ENCODE peak calls at places on chromosomes 4 and X, in six cellular contexts. X is HepG2, U is H1, N is K562, P is GM12891, I is GM12878. W is an unnamed sample.

GRCh38 chrX:149004936-149005335 is 500.2 kb downstream of the IDS start:
- DNase-seq in X (no peak), U (no peak), N (no peak), P (no peak), I (no peak), W (no peak)

GRCh38 chr4:185787926-185788679 is 23.9 kb downstream of the SORBS2 start:
- DNase-seq in X (no peak), U (no peak), N (no peak), P (no peak), I (no peak), W (no peak)

GRCh38 chrX:101803451-101803850 is 128.4 kb downstream of the ZMAT1 start:
- DNase-seq in X (no peak), U (no peak), N (no peak), P (no peak), I (no peak), W (no peak)

GRCh38 chr4:80335554-80336358 is at the start of gene CFAP299:
- DNase-seq in X (peak; percentile 79), U (peak; percentile 68), N (peak; percentile 86), P (peak; percentile 61), I (peak; percentile 44), W (peak; percentile 28)

GRCh38 chrX:115713465-115713864 is 152.5 kb downstream of the PLS3 start:
- DNase-seq in X (no peak), U (no peak), N (no peak), P (no peak), I (no peak), W (no peak)

GRCh38 chr4:5747746-5748365 is 36.9 kb downstream of the EVC start:
- DNase-seq in X (no peak), U (no peak), N (no peak), P (no peak), I (no peak), W (no peak)

GRCh38 chr4:69057620-69058409 is 38.5 kb upstream of the UGT2B7 start:
- DNase-seq in X (peak; percentile 93), U (no peak), N (no peak), P (no peak), I (no peak), W (no peak)

GRCh38 chr4:48954314-48954713 is 31.8 kb upstream of the CWH43 start:
- DNase-seq in X (no peak), U (no peak), N (no peak), P (no peak), I (no peak), W (no peak)

GRCh38 chr4:8117278-8117682 is 41.3 kb downstream of the ABLIM2 start:
- DNase-seq in X (peak; percentile 12), U (peak; percentile 38), N (peak; percentile 93), P (peak; percentile 55), I (peak; percentile 4), W (no peak)

GRCh38 chr4:8696369-8697127 is 104.0 kb downstream of the CPZ start:
- DNase-seq in X (no peak), U (no peak), N (no peak), P (no peak), I (no peak), W (no peak)

GRCh38 chrX:47571215-47571614 is 10.2 kb downstream of the ARAF start:
- DNase-seq in X (no peak), U (no peak), N (no peak), P (no peak), I (no peak), W (no peak)

GRCh38 chr4:11418610-11419009 is 10.1 kb downstream of the HS3ST1 start:
- DNase-seq in X (no peak), U (no peak), N (no peak), P (no peak), I (no peak), W (no peak)

GRCh38 chrX:87975365-87975764 is 457.8 kb downstream of the KLHL4 start:
- DNase-seq in X (no peak), U (no peak), N (no peak), P (no peak), I (no peak), W (no peak)

DNA sequence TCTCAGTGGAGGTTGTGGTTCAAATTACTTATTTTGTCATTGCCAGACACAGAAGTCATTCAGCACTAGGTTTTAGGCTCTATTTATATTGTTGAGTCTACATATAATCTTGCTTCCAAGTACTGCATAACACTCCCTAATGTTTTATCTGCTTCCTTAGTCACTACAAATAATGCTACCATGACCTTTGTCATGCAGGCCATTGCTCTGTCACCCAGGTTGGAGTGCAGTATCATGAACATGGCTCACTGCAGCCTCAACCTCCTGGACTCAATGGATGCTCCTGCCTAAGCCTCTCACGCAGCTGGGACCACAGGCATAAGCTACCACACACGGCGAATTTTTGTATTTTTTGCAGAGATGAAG is 23.5 kb upstream of the PDZD4 start:
- DNase-seq in X (no peak), U (no peak), N (no peak), P (no peak), I (no peak), W (no peak)
- TF ChIP-seq TAF1 in X (no peak), U (no peak), N (no peak), P (no peak), I (no peak), W (no peak)

GRCh38 chrX:45767021-45767491 is 566.4 kb upstream of the DIPK2B start:
- DNase-seq in X (no peak), U (no peak), N (no peak), P (no peak), I (no peak), W (no peak)
- TF ChIP-seq POLR2A in X (no peak), U (no peak), N (no peak), P (no peak), I (no peak), W (no peak)

GRCh38 chrX:133969191-133969590 is 16.2 kb downstream of the GPC3 start:
- DNase-seq in X (no peak), U (no peak), N (no peak), P (no peak), I (no peak), W (no peak)
- TF ChIP-seq POLR2AphosphoS5 in X (no peak), U (no peak), N (no peak), P (no peak), I (no peak), W (no peak)

DNA sequence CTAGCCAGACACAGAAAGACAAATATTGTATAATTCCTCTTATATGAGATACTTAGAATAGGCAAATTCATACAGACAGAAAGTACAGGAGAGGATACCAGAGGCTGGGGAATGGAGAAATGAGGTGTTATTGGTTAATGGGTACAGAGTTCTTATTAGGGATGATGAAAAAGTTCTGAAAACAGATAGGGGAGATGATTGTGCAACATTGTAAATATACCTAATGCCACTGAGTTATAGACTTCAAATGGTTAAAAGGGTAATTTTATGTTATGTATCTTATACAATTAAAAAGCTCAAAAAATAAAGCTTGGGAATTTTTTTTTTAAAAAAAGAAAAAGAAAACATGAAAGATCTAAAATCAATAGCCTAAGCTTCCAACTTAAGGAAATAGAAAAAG is 98.8 kb upstream of the TECRL start:
- DNase-seq in X (no peak), U (no peak), N (no peak), P (no peak), I (no peak), W (no peak)
- TF ChIP-seq TAF1 in X (no peak), U (no peak), N (no peak), P (no peak), I (no peak), W (no peak)

GRCh38 chr4:164169591-164169990 is 584.3 kb upstream of the SMIM31 start:
- DNase-seq in X (no peak), U (no peak), N (no peak), P (no peak), I (no peak), W (no peak)
- TF ChIP-seq POLR2A in X (no peak), U (no peak), N (no peak), P (no peak), I (no peak), W (no peak)

DNA sequence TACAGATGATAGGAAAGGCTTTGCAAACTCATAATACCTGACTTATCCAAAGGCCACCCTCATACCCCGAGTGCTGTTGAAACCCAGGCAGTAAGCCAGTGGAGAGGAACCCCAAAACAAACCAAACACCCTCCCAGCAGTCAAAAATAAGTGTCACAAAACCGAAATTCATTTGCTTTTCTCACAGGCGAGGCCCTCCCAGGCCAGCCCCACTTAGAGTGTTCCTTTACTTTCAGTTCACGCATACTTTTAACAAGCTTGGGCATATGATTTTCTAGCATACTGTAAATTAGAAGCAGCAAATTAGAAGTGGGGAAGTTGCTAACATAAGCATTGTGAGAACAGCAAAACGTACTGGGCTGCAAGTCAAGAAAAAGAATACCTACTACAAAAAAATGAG is 2.5 kb upstream of the AMELX start:
- DNase-seq in X (no peak), U (no peak), N (no peak), P (no peak), I (no peak), W (no peak)
- TF ChIP-seq POLR2AphosphoS5 in X (no peak), U (no peak), N (no peak), P (no peak), I (no peak), W (no peak)

GRCh38 chr4:6926681-6927478 is 17.3 kb downstream of the TBC1D14 start:
- DNase-seq in X (peak; percentile 96), U (no peak), N (peak; percentile 80), P (no peak), I (no peak), W (no peak)
- TF ChIP-seq TAF1 in X (peak; percentile 37), U (no peak), N (no peak), P (no peak), I (no peak), W (no peak)

DNA sequence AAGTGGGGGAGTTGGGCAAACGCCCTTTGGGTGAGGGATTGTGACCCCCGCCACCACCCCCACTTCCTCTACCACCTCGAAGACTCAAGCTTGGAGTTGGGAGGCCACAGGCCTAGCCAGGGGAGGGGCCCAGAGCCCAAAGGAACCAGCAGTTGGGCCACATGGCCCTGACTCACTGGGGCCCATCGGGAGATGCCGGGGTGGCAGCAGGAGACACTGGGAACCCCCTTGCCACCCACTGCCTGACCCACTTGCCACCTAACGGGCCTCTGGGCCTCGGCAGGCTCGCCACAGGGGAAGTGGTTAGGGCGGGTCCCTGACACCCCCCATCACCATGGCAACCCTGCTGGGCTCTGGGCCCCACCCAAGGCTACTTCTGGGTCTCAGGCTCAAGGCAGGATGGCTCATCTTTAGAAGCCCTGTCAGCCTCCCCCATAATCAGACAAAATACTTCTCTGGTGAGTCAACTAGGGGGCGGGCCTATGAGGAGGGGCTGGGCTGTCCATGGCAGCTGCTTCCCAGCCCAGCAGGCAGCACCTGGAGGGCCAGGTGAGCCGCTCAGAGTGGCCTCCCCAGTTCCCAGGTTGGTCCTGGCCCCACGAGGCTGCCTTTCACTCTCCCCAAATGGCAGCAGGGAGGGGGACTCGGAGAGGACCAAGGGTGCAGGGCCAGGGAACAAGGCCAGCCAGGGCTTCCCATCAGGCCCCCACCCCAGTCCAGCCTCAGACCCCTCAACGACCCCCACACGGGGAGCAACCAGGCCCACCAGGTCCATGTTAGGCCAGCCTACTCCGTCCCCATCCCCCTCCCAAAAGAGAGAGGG is 5.6 kb downstream of the FLNA start:
- DNase-seq in X (peak; percentile 66), U (no peak), N (peak; percentile 78), P (peak; percentile 51), I (peak; percentile 60), W (no peak)
- TF ChIP-seq POLR2A in X (peak; percentile 10), U (peak; percentile 84), N (peak; percentile 59), P (no peak), I (peak; percentile 57), W (peak; percentile 52)

W was measured in GM12892.